ENCODE peak calls at places on chromosomes 2 and 18, in ten cellular contexts. X, D, N, L, F, Y, C, U, M and B are unnamed samples.
A peak's percentile ranks its signal among the peaks of the same experiment; 100 is the strongest.

GRCh38 chr2:43531251-43531650 is 64.6 kb downstream of the THADA start:
- DNase-seq in U (no peak), D (no peak), C (no peak), M (peak; percentile 29), N (no peak), L (no peak), X (no peak), F (peak; percentile 54), Y (no peak), B (no peak)

GRCh38 chr2:63424329-63425078 is 163.8 kb downstream of the WDPCP start:
- DNase-seq in L (no peak), M (no peak), Y (peak; percentile 51), F (peak; percentile 59), X (no peak), C (peak; percentile 16), N (peak; percentile 30), U (no peak), D (peak; percentile 54), B (no peak)

GRCh38 chr2:27717070-27717453 is 53.4 kb downstream of the SLC4A1AP start:
- DNase-seq in N (peak; percentile 61), U (no peak), L (no peak), X (no peak), D (no peak), F (no peak), M (no peak), Y (no peak), C (no peak), B (peak; percentile 53)

GRCh38 chr2:178700922-178701342 is 106.3 kb downstream of the TTN start:
- DNase-seq in X (no peak), Y (no peak), M (no peak), C (no peak), F (peak; percentile 46), U (no peak), L (peak; percentile 1), D (peak; percentile 29), N (peak; percentile 4), B (no peak)

GRCh38 chr2:486381-486780 is 190.8 kb downstream of the TMEM18 start:
- DNase-seq in N (no peak), U (no peak), Y (no peak), D (no peak), L (no peak), F (no peak), X (no peak), M (peak; percentile 15), C (no peak), B (no peak)

GRCh38 chr2:71336802-71337201 is 5.2 kb downstream of the ZNF638 start:
- DNase-seq in D (no peak), U (no peak), L (no peak), M (no peak), Y (no peak), X (no peak), F (peak; percentile 60), N (no peak), C (peak; percentile 29), B (no peak)

GRCh38 chr2:211822686-211823335 is 715.8 kb downstream of the ERBB4 start:
- DNase-seq in D (no peak), Y (no peak), C (no peak), X (no peak), N (no peak), U (no peak), M (no peak), L (no peak), F (no peak), B (no peak)

GRCh38 chr2:120379916-120380893 is 34.3 kb downstream of the INHBB start:
- DNase-seq in D (no peak), U (no peak), X (no peak), M (peak; percentile 98), N (no peak), C (no peak), L (peak; percentile 96), Y (no peak), F (no peak), B (no peak)

GRCh38 chr2:57314682-57315081 is 731.9 kb upstream of the VRK2 start:
- DNase-seq in D (no peak), F (no peak), M (no peak), L (no peak), C (no peak), N (no peak), U (no peak), X (no peak), Y (no peak), B (no peak)

GRCh38 chr2:108994250-108994649 is 5.2 kb upstream of the EDAR start:
- DNase-seq in Y (no peak), F (no peak), D (no peak), X (no peak), U (no peak), M (no peak), N (no peak), L (no peak), C (no peak), B (no peak)

GRCh38 chr2:20551231-20551944 is 99.5 kb downstream of the HS1BP3 start:
- DNase-seq in N (no peak), X (no peak), C (no peak), Y (no peak), M (no peak), F (no peak), L (no peak), D (no peak), U (no peak), B (no peak)

GRCh38 chr2:10009811-10010781 is 33.3 kb upstream of the KLF11 start:
- DNase-seq in F (peak; percentile 68), X (no peak), M (no peak), Y (no peak), D (no peak), U (no peak), C (peak; percentile 13), L (no peak), N (no peak), B (peak; percentile 88)

GRCh38 chr2:96089356-96090180 is 26.8 kb downstream of the ADRA2B start:
- DNase-seq in M (no peak), X (peak; percentile 6), C (no peak), F (no peak), Y (no peak), L (no peak), D (no peak), U (no peak), N (no peak), B (no peak)

GRCh38 chr18:57802166-57802868 is 798 bp downstream of the ATP8B1 start:
- DNase-seq in Y (peak; percentile 17), C (no peak), D (peak; percentile 22), M (no peak), X (no peak), U (no peak), L (no peak), F (no peak), N (no peak), B (no peak)

GRCh38 chr2:222459983-222460382 is 35.6 kb downstream of the SGPP2 start:
- DNase-seq in L (no peak), M (no peak), U (no peak), D (no peak), Y (no peak), N (no peak), X (no peak), C (no peak), F (no peak), B (no peak)

GRCh38 chr18:48034651-48035555 is 104.4 kb upstream of the SMAD2 start:
- DNase-seq in Y (no peak), M (no peak), N (no peak), X (no peak), U (no peak), D (no peak), L (no peak), F (no peak), C (no peak), B (no peak)

GRCh38 chr2:128442053-128442751 is 123.5 kb upstream of the HS6ST1 start:
- DNase-seq in U (no peak), C (no peak), X (no peak), L (peak; percentile 48), F (peak; percentile 50), M (no peak), N (no peak), Y (no peak), D (no peak), B (no peak)

GRCh38 chr2:168758970-168759820 is 43.2 kb upstream of the NOSTRIN start:
- DNase-seq in M (no peak), U (no peak), L (peak; percentile 67), X (no peak), Y (no peak), N (peak; percentile 10), C (peak; percentile 47), F (peak; percentile 69), D (peak; percentile 21), B (peak; percentile 28)

GRCh38 chr2:235598842-235599531 is 105.1 kb downstream of the AGAP1 start:
- DNase-seq in X (no peak), C (no peak), D (no peak), L (no peak), N (no peak), Y (no peak), M (no peak), F (no peak), U (no peak), B (no peak)

GRCh38 chr2:18950598-18950933 is 361.2 kb upstream of the NT5C1B start:
- DNase-seq in D (no peak), Y (no peak), L (no peak), X (no peak), N (no peak), M (no peak), C (no peak), F (no peak), U (no peak), B (no peak)

GRCh38 chr2:120957905-120958304 is 222.2 kb downstream of the GLI2 start:
- DNase-seq in L (no peak), N (no peak), F (no peak), X (no peak), M (no peak), C (no peak), Y (no peak), U (no peak), D (no peak), B (no peak)

GRCh38 chr18:22223263-22223960 is 54.0 kb downstream of the GATA6 start:
- DNase-seq in N (no peak), M (peak; percentile 60), F (peak; percentile 72), U (no peak), Y (no peak), D (no peak), L (peak; percentile 2), X (no peak), C (peak; percentile 24), B (peak; percentile 62)

GRCh38 chr2:128281852-128282245 is 36.8 kb downstream of the HS6ST1 start:
- DNase-seq in Y (no peak), N (no peak), F (no peak), D (no peak), M (no peak), U (no peak), C (no peak), X (no peak), L (no peak), B (peak; percentile 29)

GRCh38 chr18:1036926-1037325 is 132.3 kb downstream of the ADCYAP1 start:
- DNase-seq in N (no peak), X (no peak), D (no peak), L (no peak), U (no peak), Y (no peak), C (no peak), F (no peak), M (no peak), B (no peak)

GRCh38 chr2:75500633-75501032 is 60.1 kb downstream of the EVA1A start:
- DNase-seq in N (no peak), M (peak; percentile 47), U (no peak), Y (no peak), L (peak; percentile 49), X (no peak), C (no peak), F (peak; percentile 36), D (no peak), B (no peak)

GRCh38 chr2:9347411-9347853 is 75.9 kb downstream of the ITGB1BP1 start:
- DNase-seq in D (no peak), N (no peak), Y (no peak), C (peak; percentile 40), M (no peak), U (no peak), F (peak; percentile 72), X (no peak), L (no peak), B (no peak)